ENCODE peak calls at places on chromosome 14, in seven cellular contexts. C, Z, H, L, M, E and W are unnamed samples.

GRCh38 chr14:101492716-101493115 is 68.6 kb upstream of the DIO3 start:
- DNase-seq in C (no peak), Z (no peak), H (no peak), L (no peak), M (no peak), E (no peak), W (no peak)

GRCh38 chr14:96246535-96246839 is 9.5 kb upstream of the BDKRB1 start:
- DNase-seq in C (no peak), Z (peak), H (no peak), L (no peak), M (peak), E (no peak), W (no peak)

GRCh38 chr14:70416717-70417349 is at the start of gene SYNJ2BP:
- DNase-seq in C (peak), Z (peak), H (peak), L (peak), M (peak), E (peak), W (peak)

GRCh38 chr14:99270491-99271287 is 1.3 kb downstream of the BCL11B start:
- DNase-seq in C (peak), Z (no peak), H (no peak), L (no peak), M (no peak), E (no peak), W (peak)

GRCh38 chr14:44384093-44384492 is 123.0 kb downstream of the FSCB start:
- DNase-seq in C (no peak), Z (no peak), H (no peak), L (no peak), M (no peak), E (no peak), W (no peak)

GRCh38 chr14:23827100-23827892 is 126.3 kb upstream of the DHRS4 start:
- DNase-seq in C (no peak), Z (no peak), H (no peak), L (no peak), M (no peak), E (no peak), W (no peak)

GRCh38 chr14:37973031-37973908 is 234.4 kb upstream of the SSTR1 start:
- DNase-seq in C (no peak), Z (no peak), H (no peak), L (no peak), M (no peak), E (no peak), W (no peak)

GRCh38 chr14:93941293-93941910 is 14.3 kb downstream of the FAM181A start:
- DNase-seq in C (peak), Z (peak), H (no peak), L (no peak), M (peak), E (no peak), W (peak)

GRCh38 chr14:21894003-21894897 is 220.6 kb upstream of the OR4E1 start:
- DNase-seq in C (no peak), Z (no peak), H (no peak), L (peak), M (no peak), E (peak), W (no peak)

GRCh38 chr14:101069666-101070362 is 166.3 kb upstream of the RTL1 start:
- DNase-seq in C (no peak), Z (no peak), H (no peak), L (no peak), M (no peak), E (no peak), W (no peak)